ENCODE peak calls at places on chromosome 19, in seven cellular contexts. O is stimulated activated CD4-positive, alpha-beta T cell treated with anti-CD3 and anti-CD28 coated beads, Interleukin-4, amount 100 ng/mL, for 24 hours; A is left cardiac atrium; D is G401; P is PC-3; H is activated B cell treated with CpG ODN at 0.5 μM for 24 hours; N is globus pallidus. S is an unnamed sample.

GRCh38 chr19:18090545-18091216 is 3.9 kb upstream of the IL12RB1 start:
- DNase-seq in O (no peak), H (no peak), A (no peak), D (no peak), N (no peak), P (no peak), S (no peak)

GRCh38 chr19:45994456-45994988 is 745 bp upstream of the CCDC61 start:
- DNase-seq in D (no peak), P (no peak), A (no peak), H (no peak), O (no peak), N (no peak), S (no peak)

GRCh38 chr19:19637523-19638251 is 5.8 kb downstream of the GMIP start:
- DNase-seq in N (no peak), D (no peak), O (no peak), P (no peak), H (no peak), A (no peak), S (no peak)

GRCh38 chr19:48997972-48998371 is 4.3 kb downstream of the RUVBL2 start:
- DNase-seq in P (peak; percentile 63), N (no peak), O (peak; percentile 55), H (no peak), A (peak; percentile 54), D (peak; percentile 33), S (no peak)

GRCh38 chr19:45391346-45391745 is 13.5 kb downstream of the PPP1R13L start:
- DNase-seq in O (no peak), H (no peak), A (no peak), D (no peak), N (no peak), P (peak; percentile 25), S (no peak)

GRCh38 chr19:42090687-42091086 is 14.7 kb downstream of the ZNF574 start:
- DNase-seq in H (no peak), A (no peak), N (no peak), D (no peak), O (no peak), P (no peak), S (no peak)

GRCh38 chr19:13865578-13866462 is 11.1 kb upstream of the NANOS3 start:
- DNase-seq in O (no peak), A (no peak), D (peak; percentile 63), N (no peak), H (peak; percentile 32), P (no peak), S (no peak)

GRCh38 chr19:11377237-11377636 is 2.8 kb downstream of the SWSAP1 start:
- DNase-seq in H (no peak), A (peak; percentile 61), N (no peak), O (peak; percentile 26), D (peak; percentile 27), P (peak; percentile 96), S (no peak)

GRCh38 chr19:38429055-38429810 is 3.2 kb upstream of the RASGRP4 start:
- DNase-seq in P (no peak), O (peak; percentile 54), N (no peak), H (no peak), A (no peak), D (no peak), S (no peak)

GRCh38 chr19:11576186-11576585 is 1.3 kb downstream of the ACP5 start:
- DNase-seq in H (no peak), A (no peak), D (no peak), P (no peak), O (no peak), N (no peak), S (no peak)

GRCh38 chr19:14497347-14497921 is 1.5 kb upstream of the GIPC1 start:
- DNase-seq in P (peak; percentile 50), N (peak; percentile 86), D (no peak), A (peak; percentile 54), H (no peak), O (no peak), S (no peak)

GRCh38 chr19:5321851-5322681 is 18.5 kb downstream of the PTPRS start:
- DNase-seq in A (no peak), D (peak; percentile 27), N (no peak), P (no peak), O (no peak), H (no peak), S (no peak)

GRCh38 chr19:35949131-35949530 is 13.0 kb downstream of the LRFN3 start:
- DNase-seq in N (no peak), D (no peak), P (no peak), A (no peak), H (no peak), O (no peak), S (no peak)

GRCh38 chr19:19602136-19602712 is 16.3 kb downstream of the PBX4 start:
- DNase-seq in O (peak; percentile 39), D (no peak), P (no peak), N (no peak), A (no peak), H (no peak), S (no peak)

GRCh38 chr19:14517840-14518505 is at the start of gene DNAJB1:
- DNase-seq in A (peak; percentile 85), N (peak; percentile 85), P (peak; percentile 76), H (peak; percentile 78), D (peak; percentile 77), O (peak; percentile 63), S (no peak)

GRCh38 chr19:1361601-1362384 is 21.9 kb upstream of the NDUFS7 start:
- DNase-seq in P (peak; percentile 49), A (no peak), O (no peak), N (no peak), H (no peak), D (no peak), S (no peak)

GRCh38 chr19:53647350-53647749 is 15.6 kb downstream of the DPRX start:
- DNase-seq in H (no peak), A (no peak), P (no peak), O (no peak), N (no peak), D (no peak), S (no peak)

GRCh38 chr19:11437955-11438354 is 2.5 kb downstream of the PRKCSH start:
- DNase-seq in O (no peak), N (no peak), A (no peak), H (peak; percentile 37), D (no peak), P (no peak), S (no peak)

GRCh38 chr19:49712397-49712859 is 21.5 kb downstream of the CPT1C start:
- DNase-seq in N (no peak), A (peak; percentile 59), P (peak; percentile 86), O (no peak), H (no peak), D (peak; percentile 18), S (no peak)

GRCh38 chr19:42316223-42317211 is 3.4 kb downstream of the TMEM145 start:
- DNase-seq in D (no peak), P (no peak), A (no peak), O (no peak), N (no peak), H (no peak), S (no peak)

GRCh38 chr19:4730740-4731171 is 7.1 kb upstream of the DPP9 start:
- DNase-seq in O (peak; percentile 70), D (no peak), H (peak; percentile 42), A (no peak), P (peak; percentile 53), N (no peak), S (no peak)

GRCh38 chr19:4361152-4362037 is 18.0 kb downstream of the MPND start:
- DNase-seq in D (no peak), O (no peak), N (no peak), P (no peak), H (no peak), A (no peak), S (no peak)

GRCh38 chr19:13234518-13234917 is 84.3 kb downstream of the IER2 start:
- DNase-seq in D (no peak), H (peak; percentile 27), O (peak; percentile 65), P (peak; percentile 71), A (peak; percentile 37), N (no peak), S (no peak)